ENCODE peak calls at places on chromosomes 6 and 20, in six cellular contexts. V is SK-N-SH, X is right cardiac atrium, F is hepatocyte, R is heart right ventricle, K is ovary. P is an unnamed sample. For H3K4me1, the result is how much of the 10 kb centered on the place peaks cover.

GRCh38 chr20:41143354-41143753 is 6.0 kb downstream of the PLCG1 start:
- DNase-seq in V (no peak), X (no peak), F (no peak), R (no peak), K (no peak), P (no peak)

GRCh38 chr6:168091381-168092264 is 12.6 kb upstream of the FRMD1 start:
- DNase-seq in V (no peak), X (no peak), F (no peak), R (no peak), K (no peak), P (no peak)

GRCh38 chr20:31833130-31833930 is 12.1 kb downstream of the FOXS1 start:
- DNase-seq in V (peak), X (peak), F (peak), R (peak), K (peak), P (peak)

GRCh38 chr6:46526607-46527006 is 35.4 kb upstream of the RCAN2 start:
- DNase-seq in V (no peak), X (no peak), F (no peak), R (no peak), K (no peak), P (no peak)

GRCh38 chr20:38601216-38602184 is at the start of gene ARHGAP40:
- DNase-seq in V (peak), X (no peak), F (peak), R (no peak), K (no peak), P (no peak)

GRCh38 chr6:41353333-41353732 is 17.9 kb downstream of the NCR2 start:
- DNase-seq in V (no peak), X (no peak), F (no peak), R (no peak), K (no peak), P (no peak)

GRCh38 chr6:7636151-7636550 is 46.2 kb downstream of the SNRNP48 start:
- DNase-seq in V (no peak), X (no peak), F (no peak), R (no peak), K (no peak), P (no peak)

GRCh38 chr20:58652606-58653303 is 1.7 kb downstream of the STX16 start:
- DNase-seq in V (no peak), X (no peak), F (no peak), R (no peak), K (no peak), P (no peak)

GRCh38 chr6:139436521-139437348 is 62.3 kb upstream of the CITED2 start:
- DNase-seq in V (no peak), X (no peak), F (no peak), R (no peak), K (no peak), P (no peak)

GRCh38 chr20:46341374-46342044 is 33.2 kb upstream of the CDH22 start:
- DNase-seq in V (peak), X (no peak), F (no peak), R (no peak), K (no peak), P (no peak)

GRCh38 chr6:170048615-170049256 is 242.1 kb downstream of the DLL1 start:
- DNase-seq in V (no peak), X (peak), F (no peak), R (no peak), K (peak), P (no peak)

GRCh38 chr6:105553174-105553573 is 150.3 kb upstream of the PREP start:
- DNase-seq in V (no peak), X (no peak), F (peak), R (no peak), K (no peak), P (no peak)

GRCh38 chr6:116887168-116887567 is 10.1 kb downstream of the RFX6 start:
- DNase-seq in V (no peak), X (no peak), F (no peak), R (no peak), K (no peak), P (no peak)

GRCh38 chr20:18496740-18497592 is at the start of gene RBBP9:
- DNase-seq in V (peak), X (peak), F (peak), R (peak), K (peak), P (peak)

GRCh38 chr6:135274561-135275293 is 93.6 kb downstream of the MYB start:
- DNase-seq in V (no peak), X (no peak), F (no peak), R (no peak), K (no peak), P (no peak)

GRCh38 chr20:11454966-11455799 is 462.5 kb upstream of the BTBD3 start:
- DNase-seq in V (no peak), X (no peak), F (peak), R (no peak), K (no peak), P (no peak)

GRCh38 chr20:62010551-62011402 is 54.9 kb downstream of the TAF4 start:
- DNase-seq in V (peak), X (peak), F (peak), R (peak), K (peak), P (peak)

GRCh38 chr6:1135726-1136414 is 176.0 kb upstream of the FOXQ1 start:
- DNase-seq in V (no peak), X (no peak), F (no peak), R (no peak), K (no peak), P (no peak)

GRCh38 chr6:35442693-35443092 is 9.4 kb upstream of the FANCE start:
- DNase-seq in V (no peak), X (no peak), F (no peak), R (no peak), K (no peak), P (no peak)

GRCh38 chr20:57323034-57323433 is 6.6 kb upstream of the SPO11 start:
- DNase-seq in V (no peak), X (no peak), F (peak), R (no peak), K (peak), P (no peak)

GRCh38 chr20:25532971-25533391 is 52.4 kb downstream of the NINL start:
- DNase-seq in V (no peak), X (no peak), F (no peak), R (no peak), K (no peak), P (no peak)

GRCh38 chr20:59137532-59137931 is 26.1 kb upstream of the ZNF831 start:
- DNase-seq in V (no peak), X (no peak), F (no peak), R (peak), K (no peak), P (no peak)

GRCh38 chr20:47612670-47613069 is 111.0 kb downstream of the NCOA3 start:
- DNase-seq in V (no peak), X (no peak), F (no peak), R (no peak), K (no peak), P (no peak)

GRCh38 chr20:47607208-47607613 is 105.5 kb downstream of the NCOA3 start:
- DNase-seq in V (no peak), X (no peak), F (no peak), R (no peak), K (no peak), P (no peak)

GRCh38 chr20:47610247-47610944 is 108.7 kb downstream of the NCOA3 start:
- DNase-seq in V (no peak), X (peak), F (peak), R (peak), K (no peak), P (peak)

GRCh38 chr20:47611785-47612184 is 110.1 kb downstream of the NCOA3 start:
- DNase-seq in V (no peak), X (no peak), F (no peak), R (no peak), K (no peak), P (no peak)

GRCh38 chr20:47610945-47611250 is 109.2 kb downstream of the NCOA3 start:
- DNase-seq in V (no peak), X (no peak), F (no peak), R (no peak), K (no peak), P (no peak)
- H3K4me1 ChIP-seq in V (under half), X (under half), F (under half), R (half or more), K (under half), P (under half)

GRCh38 chr6:32607988-32608298 is 18.3 kb upstream of the HLA-DRB1 start:
- DNase-seq in V (no peak), X (no peak), F (no peak), R (no peak), K (no peak), P (no peak)

GRCh38 chr6:32603888-32604287 is 14.2 kb upstream of the HLA-DRB1 start:
- DNase-seq in V (no peak), X (no peak), F (no peak), R (no peak), K (no peak), P (no peak)

GRCh38 chr6:32607263-32607987 is 17.8 kb upstream of the HLA-DRB1 start:
- DNase-seq in V (no peak), X (no peak), F (no peak), R (no peak), K (no peak), P (no peak)

GRCh38 chr6:32602403-32602802 is 12.8 kb upstream of the HLA-DRB1 start:
- DNase-seq in V (no peak), X (no peak), F (no peak), R (no peak), K (no peak), P (no peak)

DNA sequence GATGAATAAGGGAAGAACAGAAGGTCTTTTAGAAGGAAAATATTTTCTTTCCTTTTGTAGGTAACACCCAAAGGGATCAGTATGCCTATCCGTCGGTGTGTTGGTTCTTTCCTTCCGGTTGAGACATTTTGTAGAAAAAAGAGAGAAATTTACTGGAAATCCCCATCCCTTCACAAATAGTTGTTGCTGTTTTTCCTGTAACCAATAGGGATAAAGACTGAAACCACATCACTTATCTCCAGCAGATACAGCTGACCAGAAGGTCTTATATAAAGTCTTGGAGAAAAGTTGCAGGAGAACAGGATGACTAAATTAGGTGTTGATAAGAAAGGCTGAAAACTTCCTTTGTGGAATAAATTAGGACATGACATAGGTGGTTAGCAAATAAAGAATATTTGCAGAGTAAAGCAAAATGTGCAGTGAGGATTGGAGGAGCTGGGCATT is 14.8 kb upstream of the HLA-DRB1 start:
- DNase-seq in V (no peak), X (no peak), F (peak), R (no peak), K (no peak), P (no peak)
- H3K4me1 ChIP-seq in V (under half), X (under half), F (under half), R (under half), K (under half), P (under half)

DNA sequence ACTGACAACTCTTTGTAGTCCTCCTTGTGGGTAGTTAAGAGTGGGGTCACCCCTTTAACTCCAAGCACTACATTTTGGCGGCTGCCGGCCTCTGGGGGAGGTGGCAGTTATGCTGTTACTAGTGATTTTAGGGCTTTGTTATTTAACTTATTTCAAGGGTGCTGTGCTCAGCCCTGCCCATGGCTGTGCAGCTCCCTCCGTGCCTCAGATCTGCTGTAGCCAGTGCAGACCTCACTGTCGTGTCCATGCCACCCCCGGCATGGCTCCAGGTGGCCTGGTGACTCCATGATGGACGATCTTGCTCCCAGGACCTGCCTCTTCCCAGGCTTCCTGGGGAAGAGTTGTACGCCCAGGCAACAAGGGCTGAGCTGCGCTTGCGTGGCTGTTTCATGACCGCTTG is 15.4 kb downstream of the UQCC2 start:
- DNase-seq in V (no peak), X (no peak), F (no peak), R (no peak), K (no peak), P (no peak)
- H3K4me1 ChIP-seq in V (under half), X (under half), F (under half), R (half or more), K (under half), P (half or more)

GRCh38 chr6:43916924-43917877 is 147.2 kb downstream of the VEGFA start:
- DNase-seq in V (no peak), X (peak), F (peak), R (no peak), K (peak), P (no peak)

GRCh38 chr6:43915213-43915869 is 145.3 kb downstream of the VEGFA start:
- DNase-seq in V (no peak), X (no peak), F (no peak), R (no peak), K (no peak), P (no peak)

GRCh38 chr6:43917878-43918382 is 147.9 kb downstream of the VEGFA start:
- DNase-seq in V (no peak), X (no peak), F (peak), R (no peak), K (no peak), P (no peak)

GRCh38 chr6:43914272-43915147 is 144.5 kb downstream of the VEGFA start:
- DNase-seq in V (no peak), X (no peak), F (no peak), R (no peak), K (no peak), P (no peak)

GRCh38 chr6:43916091-43916923 is 146.3 kb downstream of the VEGFA start:
- DNase-seq in V (no peak), X (no peak), F (no peak), R (no peak), K (no peak), P (no peak)
- H3K4me1 ChIP-seq in V (half or more), X (under half), F (half or more), R (under half), K (under half), P (under half)

P was measured in CD8-positive, alpha-beta memory T cell.